ENCODE peak calls at places on chromosomes 11 and 22, in four cellular contexts. One of them, this sample, is unnamed.

GRCh38 chr11:62604460-62605130 is 2.9 kb upstream of the MTA2 start:
- DNase-seq in GM12891: no peak
- DNase-seq in HL-60: no peak
- DNase-seq in K562: no peak
- DNase-seq in this sample: no peak

GRCh38 chr11:131465746-131466145 is 95.3 kb downstream of the NTM start:
- DNase-seq in GM12891: no peak
- DNase-seq in HL-60: no peak
- DNase-seq in K562: peak
- DNase-seq in this sample: no peak

GRCh38 chr22:38310518-38311330 is 6.5 kb downstream of the CSNK1E start:
- DNase-seq in GM12891: no peak
- DNase-seq in HL-60: no peak
- DNase-seq in K562: no peak
- DNase-seq in this sample: no peak

GRCh38 chr11:46727952-46728658 is 9.1 kb downstream of the F2 start:
- DNase-seq in GM12891: no peak
- DNase-seq in HL-60: no peak
- DNase-seq in K562: no peak
- DNase-seq in this sample: no peak

GRCh38 chr22:27718186-27719032 is 83.1 kb downstream of the MN1 start:
- DNase-seq in GM12891: no peak
- DNase-seq in HL-60: no peak
- DNase-seq in K562: peak
- DNase-seq in this sample: no peak

GRCh38 chr22:36808611-36809344 is 8.1 kb downstream of the PVALB start:
- DNase-seq in GM12891: no peak
- DNase-seq in HL-60: no peak
- DNase-seq in K562: no peak
- DNase-seq in this sample: no peak

GRCh38 chr11:111922803-111923202 is 4.1 kb downstream of the C11orf52 start:
- DNase-seq in GM12891: no peak
- DNase-seq in HL-60: no peak
- DNase-seq in K562: no peak
- DNase-seq in this sample: no peak

GRCh38 chr22:36111316-36111715 is 49.2 kb downstream of the APOL3 start:
- DNase-seq in GM12891: no peak
- DNase-seq in HL-60: no peak
- DNase-seq in K562: no peak
- DNase-seq in this sample: no peak

GRCh38 chr22:29353286-29353685 is 35.1 kb downstream of the AP1B1 start:
- DNase-seq in GM12891: no peak
- DNase-seq in HL-60: no peak
- DNase-seq in K562: no peak
- DNase-seq in this sample: no peak

GRCh38 chr11:86397351-86397750 is 22.7 kb downstream of the CCDC81 start:
- DNase-seq in GM12891: no peak
- DNase-seq in HL-60: no peak
- DNase-seq in K562: no peak
- DNase-seq in this sample: no peak

GRCh38 chr11:70862093-70862492 is 390.3 kb downstream of the SHANK2 start:
- DNase-seq in GM12891: no peak
- DNase-seq in HL-60: no peak
- DNase-seq in K562: no peak
- DNase-seq in this sample: no peak

GRCh38 chr11:112784323-112785073 is 176.7 kb upstream of the NCAM1 start:
- DNase-seq in GM12891: no peak
- DNase-seq in HL-60: no peak
- DNase-seq in K562: peak
- DNase-seq in this sample: no peak

GRCh38 chr11:100637706-100638105 is 49.4 kb upstream of the ARHGAP42 start:
- DNase-seq in GM12891: no peak
- DNase-seq in HL-60: no peak
- DNase-seq in K562: no peak
- DNase-seq in this sample: no peak

GRCh38 chr22:40007826-40008710 is 13.3 kb downstream of the FAM83F start:
- DNase-seq in GM12891: no peak
- DNase-seq in HL-60: peak
- DNase-seq in K562: peak
- DNase-seq in this sample: no peak

GRCh38 chr11:48088682-48089050 is 108.3 kb downstream of the PTPRJ start:
- DNase-seq in GM12891: no peak
- DNase-seq in HL-60: no peak
- DNase-seq in K562: no peak
- DNase-seq in this sample: no peak

GRCh38 chr11:77073328-77074001 is 6.7 kb downstream of the CAPN5 start:
- DNase-seq in GM12891: no peak
- DNase-seq in HL-60: no peak
- DNase-seq in K562: no peak
- DNase-seq in this sample: no peak

GRCh38 chr11:17352925-17353227 is 1.3 kb downstream of the NCR3LG1 start:
- DNase-seq in GM12891: peak
- DNase-seq in HL-60: no peak
- DNase-seq in K562: peak
- DNase-seq in this sample: no peak

GRCh38 chr11:83464181-83464580 is 178.0 kb upstream of the CCDC90B start:
- DNase-seq in GM12891: no peak
- DNase-seq in HL-60: no peak
- DNase-seq in K562: no peak
- DNase-seq in this sample: no peak

GRCh38 chr11:12187399-12187798 is 77.0 kb downstream of the MICAL2 start:
- DNase-seq in GM12891: no peak
- DNase-seq in HL-60: no peak
- DNase-seq in K562: peak
- DNase-seq in this sample: no peak

GRCh38 chr11:59615132-59615636 is 390 bp downstream of the OSBP start:
- DNase-seq in GM12891: peak
- DNase-seq in HL-60: no peak
- DNase-seq in K562: no peak
- DNase-seq in this sample: no peak
- TF ChIP-seq SPI1 in GM12891: no peak
- TF ChIP-seq SPI1 in HL-60: no peak
- TF ChIP-seq SPI1 in K562: no peak
- TF ChIP-seq SPI1 in this sample: no peak

DNA sequence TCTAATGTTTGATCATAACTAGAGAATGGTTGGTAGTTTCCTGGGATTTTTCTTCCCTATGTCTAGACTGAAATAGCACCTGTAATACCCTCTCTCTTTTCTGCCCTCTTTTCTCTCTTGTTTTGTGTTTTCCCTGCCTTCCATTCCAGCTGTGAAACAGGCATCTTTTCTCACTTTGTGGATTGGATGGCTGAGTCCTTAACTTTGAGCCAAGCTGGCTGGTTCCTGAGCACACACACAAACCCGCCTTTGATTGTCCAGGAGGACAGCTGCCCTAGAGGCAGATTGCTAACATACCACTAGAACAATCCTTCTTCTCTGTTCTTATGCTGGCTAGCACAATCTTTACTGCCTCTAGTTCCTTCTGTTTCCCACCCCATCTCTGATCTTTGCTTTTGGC is 17.7 kb downstream of the CTNND1 start:
- DNase-seq in GM12891: no peak
- DNase-seq in HL-60: no peak
- DNase-seq in K562: no peak
- DNase-seq in this sample: no peak
- TF ChIP-seq SPI1 in GM12891: no peak
- TF ChIP-seq SPI1 in HL-60: no peak
- TF ChIP-seq SPI1 in K562: no peak
- TF ChIP-seq SPI1 in this sample: no peak

DNA sequence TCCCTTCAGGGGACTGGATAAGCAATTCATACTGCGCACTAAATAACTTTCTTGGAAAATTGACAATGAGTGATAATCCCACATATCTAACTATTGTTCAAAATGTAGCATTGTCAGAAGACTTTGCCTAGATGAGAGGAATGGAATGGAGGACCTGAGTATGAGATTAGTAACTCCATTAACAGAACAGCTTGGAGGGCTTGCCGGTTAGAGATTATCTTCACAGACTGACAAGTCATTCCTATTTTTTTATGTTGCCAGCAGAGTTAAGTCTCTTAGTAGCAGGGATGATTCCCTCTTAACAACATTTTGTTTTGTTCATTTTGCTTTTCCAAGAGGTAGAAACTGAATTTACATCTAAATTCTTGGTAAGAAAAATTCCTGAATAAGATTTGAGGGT is 7.1 kb upstream of the BACE1-AS start:
- DNase-seq in GM12891: no peak
- DNase-seq in HL-60: no peak
- DNase-seq in K562: no peak
- DNase-seq in this sample: no peak
- TF ChIP-seq SPI1 in GM12891: no peak
- TF ChIP-seq SPI1 in HL-60: no peak
- TF ChIP-seq SPI1 in K562: no peak
- TF ChIP-seq SPI1 in this sample: no peak

DNA sequence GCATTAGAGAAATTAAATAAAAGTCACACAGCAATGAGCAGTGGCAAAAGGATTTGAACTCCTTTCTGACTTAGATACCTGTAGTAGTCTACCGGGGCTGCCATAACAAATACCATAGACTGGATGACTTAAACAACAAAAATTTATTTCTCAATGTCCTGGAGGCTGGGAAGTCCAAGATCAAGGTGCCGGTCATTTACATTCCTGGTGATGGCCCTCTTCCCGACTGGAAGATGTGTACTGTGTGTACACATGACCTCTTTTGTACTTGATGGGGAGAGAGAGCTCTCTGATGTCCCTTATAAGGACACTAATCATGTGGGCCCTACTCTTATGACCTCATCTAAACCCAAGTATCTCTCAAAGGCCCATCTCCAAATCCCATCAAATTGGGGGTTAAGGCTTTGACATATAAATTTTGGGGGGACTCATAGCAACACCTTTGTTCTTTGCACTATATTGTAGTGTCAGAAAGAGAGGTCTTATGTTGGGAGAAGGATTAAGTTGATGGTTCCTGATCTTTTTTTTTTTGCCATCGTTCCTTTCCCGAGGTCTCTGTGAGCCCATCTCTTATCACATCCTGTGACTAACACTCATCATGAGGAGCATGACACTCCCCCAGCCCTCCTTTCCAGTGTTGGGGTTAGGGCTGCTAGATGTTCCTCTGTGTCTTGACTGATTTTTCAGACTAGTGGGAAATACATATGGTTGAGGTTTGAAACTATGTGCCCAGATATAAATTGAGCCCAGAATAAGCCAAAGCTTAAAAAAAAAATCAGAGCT is 104.3 kb downstream of the TRAF6 start:
- DNase-seq in GM12891: no peak
- DNase-seq in HL-60: no peak
- DNase-seq in K562: no peak
- DNase-seq in this sample: no peak
- TF ChIP-seq SPI1 in GM12891: no peak
- TF ChIP-seq SPI1 in HL-60: no peak
- TF ChIP-seq SPI1 in K562: no peak
- TF ChIP-seq SPI1 in this sample: no peak

GRCh38 chr11:61041755-61042518 is 60.4 kb upstream of the CD5 start:
- DNase-seq in GM12891: peak
- DNase-seq in HL-60: no peak
- DNase-seq in K562: no peak
- DNase-seq in this sample: no peak

GRCh38 chr11:61042961-61043540 is 59.2 kb upstream of the CD5 start:
- DNase-seq in GM12891: no peak
- DNase-seq in HL-60: no peak
- DNase-seq in K562: no peak
- DNase-seq in this sample: peak

GRCh38 chr11:61037694-61038093 is 64.6 kb upstream of the CD5 start:
- DNase-seq in GM12891: no peak
- DNase-seq in HL-60: no peak
- DNase-seq in K562: no peak
- DNase-seq in this sample: no peak

GRCh38 chr11:61045271-61045670 is 57.0 kb upstream of the CD5 start:
- DNase-seq in GM12891: no peak
- DNase-seq in HL-60: no peak
- DNase-seq in K562: no peak
- DNase-seq in this sample: no peak

DNA sequence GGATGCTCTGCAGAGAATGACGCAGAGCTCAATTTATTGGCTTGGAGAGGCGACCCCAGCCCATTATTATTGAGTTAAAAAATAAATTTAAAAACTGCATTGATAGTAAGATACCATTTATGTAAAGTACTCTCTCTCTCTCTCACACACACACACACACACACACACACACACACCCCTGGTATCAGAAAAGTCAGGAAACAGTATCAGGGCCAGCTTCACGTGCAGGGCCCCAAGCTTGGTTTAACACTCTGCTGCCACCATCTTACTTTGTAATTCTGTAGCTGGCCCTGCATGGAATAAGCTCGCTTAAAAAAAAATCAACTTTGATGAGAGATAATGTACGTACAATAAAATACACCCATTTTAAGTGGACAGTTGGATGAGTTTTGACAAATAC is 59.8 kb upstream of the CD5 start:
- DNase-seq in GM12891: no peak
- DNase-seq in HL-60: no peak
- DNase-seq in K562: no peak
- DNase-seq in this sample: no peak
- TF ChIP-seq SPI1 in GM12891: no peak
- TF ChIP-seq SPI1 in HL-60: no peak
- TF ChIP-seq SPI1 in K562: no peak
- TF ChIP-seq SPI1 in this sample: no peak

This sample was measured in GM12878.